ENCODE peak calls at places on chromosome 20, in eight cellular contexts. G, S, C, L, J, X, O and Z are unnamed samples.

GRCh38 chr20:47311211-47311610 is 45.3 kb downstream of the ZMYND8 start:
- DNase-seq in S (no peak), C (no peak), O (no peak), L (no peak), X (no peak), J (no peak), G (no peak), Z (no peak)

GRCh38 chr20:44475694-44476560 is at the start of gene TTPAL:
- DNase-seq in O (peak; percentile 91), X (peak; percentile 95), L (peak; percentile 93), C (peak; percentile 89), J (peak; percentile 87), G (peak; percentile 85), S (peak; percentile 92), Z (peak; percentile 99)

GRCh38 chr20:13995841-13996240 is 525 bp downstream of the MACROD2 start:
- DNase-seq in L (peak; percentile 23), C (peak; percentile 21), O (peak; percentile 26), G (no peak), J (no peak), X (peak; percentile 7), S (no peak), Z (peak; percentile 58)

GRCh38 chr20:23082846-23083552 is 3.1 kb downstream of the CD93 start:
- DNase-seq in S (no peak), L (peak; percentile 23), J (no peak), G (peak; percentile 34), O (peak; percentile 65), X (no peak), C (no peak), Z (no peak)

GRCh38 chr20:62196286-62196685 is 13.5 kb downstream of the MTG2 start:
- DNase-seq in J (no peak), S (no peak), O (no peak), C (no peak), X (no peak), G (no peak), L (no peak), Z (no peak)

GRCh38 chr20:2261105-2261504 is 34.7 kb upstream of the TGM3 start:
- DNase-seq in J (no peak), C (no peak), O (no peak), S (no peak), G (no peak), X (no peak), L (peak; percentile 36), Z (no peak)

GRCh38 chr20:41329435-41330342 is 10.9 kb upstream of the LPIN3 start:
- DNase-seq in O (peak; percentile 89), X (peak; percentile 65), S (peak; percentile 67), L (peak; percentile 100), C (peak; percentile 61), J (peak; percentile 43), G (peak; percentile 96), Z (peak; percentile 94)

GRCh38 chr20:53865905-53866786 is 204.2 kb downstream of the BCAS1 start:
- DNase-seq in J (no peak), O (peak; percentile 33), C (peak; percentile 59), S (no peak), G (peak; percentile 67), X (no peak), L (peak; percentile 94), Z (peak; percentile 48)

GRCh38 chr20:54477134-54477533 is 1.7 kb downstream of the DOK5 start:
- DNase-seq in X (no peak), O (no peak), C (no peak), L (no peak), S (no peak), G (no peak), J (no peak), Z (no peak)

GRCh38 chr20:36074983-36075382 is 79.6 kb upstream of the EPB41L1 start:
- DNase-seq in G (peak; percentile 29), L (no peak), O (no peak), C (no peak), X (no peak), J (no peak), S (no peak), Z (no peak)

GRCh38 chr20:38893056-38893455 is 33.2 kb upstream of the FAM83D start:
- DNase-seq in L (no peak), G (no peak), C (no peak), J (no peak), O (no peak), X (no peak), S (no peak), Z (no peak)

GRCh38 chr20:63501818-63502670 is 3.2 kb upstream of the EEF1A2 start:
- DNase-seq in X (no peak), C (peak; percentile 70), J (no peak), O (peak; percentile 90), L (peak; percentile 53), S (no peak), G (no peak), Z (no peak)

GRCh38 chr20:15515706-15516105 is 1057.5 kb downstream of the KIF16B start:
- DNase-seq in L (no peak), S (no peak), C (peak; percentile 14), O (no peak), G (no peak), J (no peak), X (no peak), Z (no peak)

GRCh38 chr20:2234788-2235187 is 61.0 kb upstream of the TGM3 start:
- DNase-seq in S (no peak), X (no peak), L (peak; percentile 35), C (peak; percentile 52), O (no peak), G (no peak), J (no peak), Z (no peak)

GRCh38 chr20:17732907-17733521 is 33.2 kb downstream of the BANF2 start:
- DNase-seq in O (no peak), G (no peak), L (no peak), X (no peak), J (no peak), C (no peak), S (no peak), Z (no peak)

GRCh38 chr20:59123011-59123676 is 40.5 kb upstream of the ZNF831 start:
- DNase-seq in J (no peak), C (no peak), O (no peak), G (no peak), S (peak; percentile 15), X (peak; percentile 55), L (no peak), Z (no peak)

GRCh38 chr20:1417790-1418189 is 24.9 kb upstream of the FKBP1A start:
- DNase-seq in C (no peak), X (no peak), O (no peak), G (no peak), L (no peak), J (no peak), S (no peak), Z (no peak)

GRCh38 chr20:2759143-2759542 is 41.3 kb downstream of the CPXM1 start:
- DNase-seq in X (no peak), C (no peak), L (no peak), G (no peak), J (no peak), S (no peak), O (no peak), Z (peak; percentile 10)

GRCh38 chr20:19935842-19936241 is 81.3 kb upstream of the NAA20 start:
- DNase-seq in G (no peak), C (no peak), L (no peak), X (no peak), O (no peak), J (no peak), S (no peak), Z (no peak)

GRCh38 chr20:38135641-38136420 is 29.2 kb downstream of the TGM2 start:
- DNase-seq in S (no peak), G (no peak), X (no peak), J (no peak), C (no peak), L (no peak), O (no peak), Z (no peak)

GRCh38 chr20:3543901-3544507 is 73.2 kb downstream of the ATRN start:
- DNase-seq in O (no peak), J (no peak), C (no peak), G (peak; percentile 31), S (no peak), X (no peak), L (peak; percentile 73), Z (no peak)

GRCh38 chr20:33183292-33183691 is 15.3 kb downstream of the BPIFA2 start:
- DNase-seq in X (no peak), S (no peak), L (no peak), G (no peak), O (no peak), C (no peak), J (no peak), Z (no peak)

GRCh38 chr20:13817342-13817741 is 32.5 kb downstream of the NDUFAF5 start:
- DNase-seq in O (no peak), G (no peak), L (peak; percentile 45), X (no peak), S (no peak), C (no peak), J (no peak), Z (no peak)

GRCh38 chr20:45781391-45781931 is 10.2 kb downstream of the WFDC3 start:
- DNase-seq in L (peak; percentile 96), X (no peak), J (no peak), C (no peak), G (peak; percentile 78), S (no peak), O (no peak), Z (peak; percentile 52)

GRCh38 chr20:6994452-6994851 is 227.0 kb downstream of the BMP2 start:
- DNase-seq in S (no peak), C (no peak), X (no peak), G (peak; percentile 60), L (peak; percentile 81), O (no peak), J (no peak), Z (no peak)

GRCh38 chr20:23889775-23890187 is 10.2 kb upstream of the CST5 start:
- DNase-seq in C (peak; percentile 67), O (no peak), G (peak; percentile 32), X (peak; percentile 53), S (peak; percentile 73), J (peak; percentile 32), L (peak; percentile 66), Z (peak; percentile 74)

GRCh38 chr20:24764027-24764797 is 184.9 kb upstream of the CST7 start:
- DNase-seq in L (no peak), X (no peak), S (no peak), G (no peak), J (no peak), O (no peak), C (no peak), Z (no peak)

GRCh38 chr20:48845000-48845399 is 17.2 kb upstream of the PREX1 start:
- DNase-seq in S (no peak), O (no peak), G (peak; percentile 63), L (no peak), X (no peak), J (no peak), C (no peak), Z (no peak)

GRCh38 chr20:64268180-64268579 is 12.6 kb downstream of the PCMTD2 start:
- DNase-seq in O (peak; percentile 44), G (no peak), J (no peak), X (no peak), L (no peak), S (no peak), C (no peak), Z (no peak)